ENCODE peak calls at places on chromosomes 7 and 10, in six cellular contexts. One of them, this sample, is unnamed. For H3K4me1, the result is how much of the 10 kb centered on the place peaks cover.

GRCh38 chr10:85492684-85493083 is 873.9 kb downstream of the GRID1 start:
- DNase-seq in HepG2: no peak
- DNase-seq in mammary epithelial cell: no peak
- DNase-seq in fibroblast of lung: no peak
- DNase-seq in PC-3: no peak
- DNase-seq in neural progenitor cell: peak
- DNase-seq in this sample: no peak

GRCh38 chr10:46305430-46305808 is 18.6 kb downstream of the ANTXRL start:
- DNase-seq in neural progenitor cell: no peak
- DNase-seq in PC-3: no peak
- DNase-seq in mammary epithelial cell: no peak
- DNase-seq in HepG2: no peak
- DNase-seq in fibroblast of lung: no peak
- DNase-seq in this sample: no peak

GRCh38 chr7:30922596-30922995 is 10.9 kb downstream of the AQP1 start:
- DNase-seq in HepG2: no peak
- DNase-seq in PC-3: no peak
- DNase-seq in mammary epithelial cell: no peak
- DNase-seq in fibroblast of lung: no peak
- DNase-seq in neural progenitor cell: no peak
- DNase-seq in this sample: no peak

GRCh38 chr10:23345861-23346260 is 1.3 kb upstream of the C10orf67 start:
- DNase-seq in fibroblast of lung: peak
- DNase-seq in neural progenitor cell: no peak
- DNase-seq in PC-3: peak
- DNase-seq in mammary epithelial cell: peak
- DNase-seq in HepG2: peak
- DNase-seq in this sample: no peak

GRCh38 chr7:96321670-96322372 is at the start of gene SLC25A13:
- DNase-seq in mammary epithelial cell: peak
- DNase-seq in PC-3: peak
- DNase-seq in neural progenitor cell: peak
- DNase-seq in HepG2: peak
- DNase-seq in fibroblast of lung: peak
- DNase-seq in this sample: peak

GRCh38 chr10:57692255-57692980 is 575.3 kb downstream of the IPMK start:
- DNase-seq in PC-3: peak
- DNase-seq in mammary epithelial cell: peak
- DNase-seq in HepG2: no peak
- DNase-seq in fibroblast of lung: peak
- DNase-seq in neural progenitor cell: no peak
- DNase-seq in this sample: no peak

GRCh38 chr10:103069453-103070331 is 123.4 kb downstream of the NT5C2 start:
- DNase-seq in fibroblast of lung: peak
- DNase-seq in HepG2: peak
- DNase-seq in PC-3: peak
- DNase-seq in mammary epithelial cell: peak
- DNase-seq in neural progenitor cell: peak
- DNase-seq in this sample: peak

GRCh38 chr10:84706875-84707274 is 378.5 kb downstream of the CCSER2 start:
- DNase-seq in HepG2: no peak
- DNase-seq in neural progenitor cell: no peak
- DNase-seq in mammary epithelial cell: peak
- DNase-seq in PC-3: no peak
- DNase-seq in fibroblast of lung: no peak
- DNase-seq in this sample: no peak

GRCh38 chr7:104816537-104816936 is 197.5 kb upstream of the KMT2E start:
- DNase-seq in PC-3: no peak
- DNase-seq in neural progenitor cell: no peak
- DNase-seq in mammary epithelial cell: no peak
- DNase-seq in fibroblast of lung: no peak
- DNase-seq in HepG2: no peak
- DNase-seq in this sample: no peak

GRCh38 chr7:4763091-4763793 is 12.2 kb upstream of the AP5Z1 start:
- DNase-seq in PC-3: no peak
- DNase-seq in fibroblast of lung: no peak
- DNase-seq in mammary epithelial cell: no peak
- DNase-seq in HepG2: no peak
- DNase-seq in neural progenitor cell: no peak
- DNase-seq in this sample: no peak

GRCh38 chr7:129169171-129169643 is 19.2 kb upstream of the SMO start:
- DNase-seq in PC-3: no peak
- DNase-seq in neural progenitor cell: peak
- DNase-seq in fibroblast of lung: peak
- DNase-seq in mammary epithelial cell: no peak
- DNase-seq in HepG2: no peak
- DNase-seq in this sample: peak

GRCh38 chr10:97503413-97503812 is 4.7 kb downstream of the UBTD1 start:
- DNase-seq in neural progenitor cell: no peak
- DNase-seq in fibroblast of lung: no peak
- DNase-seq in mammary epithelial cell: no peak
- DNase-seq in PC-3: no peak
- DNase-seq in HepG2: no peak
- DNase-seq in this sample: no peak

GRCh38 chr10:12214093-12214492 is 18.1 kb downstream of the CDC123 start:
- DNase-seq in HepG2: no peak
- DNase-seq in fibroblast of lung: no peak
- DNase-seq in PC-3: no peak
- DNase-seq in mammary epithelial cell: no peak
- DNase-seq in neural progenitor cell: no peak
- DNase-seq in this sample: peak

GRCh38 chr10:12212454-12212853 is 16.5 kb downstream of the CDC123 start:
- DNase-seq in PC-3: no peak
- DNase-seq in HepG2: no peak
- DNase-seq in mammary epithelial cell: no peak
- DNase-seq in neural progenitor cell: no peak
- DNase-seq in fibroblast of lung: no peak
- DNase-seq in this sample: no peak

GRCh38 chr10:12214763-12215218 is 18.8 kb downstream of the CDC123 start:
- DNase-seq in mammary epithelial cell: peak
- DNase-seq in fibroblast of lung: peak
- DNase-seq in PC-3: peak
- DNase-seq in neural progenitor cell: peak
- DNase-seq in HepG2: peak
- DNase-seq in this sample: peak
- H3K4me1 ChIP-seq in mammary epithelial cell: under half
- H3K4me1 ChIP-seq in fibroblast of lung: under half
- H3K4me1 ChIP-seq in PC-3: under half
- H3K4me1 ChIP-seq in neural progenitor cell: under half
- H3K4me1 ChIP-seq in HepG2: under half
- H3K4me1 ChIP-seq in this sample: under half

GRCh38 chr7:101913876-101914275 is 96.5 kb downstream of the CUX1 start:
- DNase-seq in PC-3: no peak
- DNase-seq in neural progenitor cell: no peak
- DNase-seq in mammary epithelial cell: no peak
- DNase-seq in fibroblast of lung: peak
- DNase-seq in HepG2: no peak
- DNase-seq in this sample: no peak

GRCh38 chr7:101916876-101917275 is 99.5 kb downstream of the CUX1 start:
- DNase-seq in PC-3: no peak
- DNase-seq in fibroblast of lung: no peak
- DNase-seq in mammary epithelial cell: no peak
- DNase-seq in HepG2: no peak
- DNase-seq in neural progenitor cell: no peak
- DNase-seq in this sample: no peak

GRCh38 chr7:101913247-101913721 is 95.9 kb downstream of the CUX1 start:
- DNase-seq in fibroblast of lung: no peak
- DNase-seq in mammary epithelial cell: no peak
- DNase-seq in neural progenitor cell: no peak
- DNase-seq in PC-3: no peak
- DNase-seq in HepG2: no peak
- DNase-seq in this sample: no peak

GRCh38 chr7:101916041-101916800 is 98.8 kb downstream of the CUX1 start:
- DNase-seq in neural progenitor cell: no peak
- DNase-seq in PC-3: no peak
- DNase-seq in mammary epithelial cell: no peak
- DNase-seq in fibroblast of lung: no peak
- DNase-seq in HepG2: no peak
- DNase-seq in this sample: no peak

GRCh38 chr7:101915000-101915399 is 97.6 kb downstream of the CUX1 start:
- DNase-seq in PC-3: no peak
- DNase-seq in HepG2: no peak
- DNase-seq in fibroblast of lung: no peak
- DNase-seq in mammary epithelial cell: no peak
- DNase-seq in neural progenitor cell: no peak
- DNase-seq in this sample: no peak
- H2AFZ ChIP-seq in PC-3: no peak
- H2AFZ ChIP-seq in HepG2: no peak
- H2AFZ ChIP-seq in fibroblast of lung: no peak
- H2AFZ ChIP-seq in mammary epithelial cell: no peak
- H2AFZ ChIP-seq in neural progenitor cell: no peak
- H2AFZ ChIP-seq in this sample: no peak

GRCh38 chr10:100658269-100658668 is 87.1 kb upstream of the PAX2 start:
- DNase-seq in HepG2: no peak
- DNase-seq in neural progenitor cell: no peak
- DNase-seq in PC-3: no peak
- DNase-seq in fibroblast of lung: no peak
- DNase-seq in mammary epithelial cell: no peak
- DNase-seq in this sample: no peak

GRCh38 chr10:100654835-100655759 is 90.3 kb upstream of the PAX2 start:
- DNase-seq in PC-3: no peak
- DNase-seq in fibroblast of lung: no peak
- DNase-seq in neural progenitor cell: peak
- DNase-seq in HepG2: no peak
- DNase-seq in mammary epithelial cell: no peak
- DNase-seq in this sample: no peak

GRCh38 chr10:100653957-100654834 is 91.2 kb upstream of the PAX2 start:
- DNase-seq in fibroblast of lung: peak
- DNase-seq in PC-3: no peak
- DNase-seq in HepG2: no peak
- DNase-seq in neural progenitor cell: peak
- DNase-seq in mammary epithelial cell: no peak
- DNase-seq in this sample: no peak

GRCh38 chr10:100656479-100656878 is 88.9 kb upstream of the PAX2 start:
- DNase-seq in HepG2: no peak
- DNase-seq in neural progenitor cell: peak
- DNase-seq in fibroblast of lung: peak
- DNase-seq in PC-3: no peak
- DNase-seq in mammary epithelial cell: peak
- DNase-seq in this sample: no peak

DNA sequence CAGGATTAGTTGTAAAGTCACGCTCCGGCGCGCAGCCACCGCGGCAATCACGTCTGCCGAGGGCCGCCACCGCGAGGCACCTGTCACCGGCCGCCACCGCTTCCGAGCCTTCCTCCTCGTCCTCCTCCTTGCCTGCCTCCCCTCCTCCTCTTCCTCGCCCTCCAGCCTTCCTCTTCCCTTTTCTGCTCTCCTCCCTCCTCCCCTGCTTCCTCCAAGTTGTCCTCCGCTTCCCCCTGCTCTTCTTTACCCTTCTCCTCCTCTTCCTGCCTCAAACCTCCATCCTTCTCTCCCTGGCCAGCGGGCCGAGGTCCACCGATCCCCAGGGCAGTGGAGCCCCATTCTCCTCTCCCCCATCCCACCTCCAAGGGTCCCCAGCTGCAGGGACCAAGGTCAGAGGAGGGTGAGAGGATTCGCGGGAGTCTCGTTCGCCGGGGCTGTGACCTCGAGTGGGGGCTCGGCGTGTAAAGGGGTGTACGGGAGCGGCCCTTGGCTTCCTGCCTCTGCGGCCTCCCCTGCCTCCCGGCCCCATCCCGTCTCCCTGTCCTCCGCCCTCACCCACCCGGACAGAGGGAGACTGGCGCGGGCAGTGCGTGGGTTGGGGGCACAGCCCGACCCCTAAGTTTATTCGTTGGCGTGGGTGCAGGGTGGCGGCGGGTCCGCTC is 89.5 kb upstream of the PAX2 start:
- DNase-seq in HepG2: no peak
- DNase-seq in neural progenitor cell: peak
- DNase-seq in mammary epithelial cell: no peak
- DNase-seq in PC-3: no peak
- DNase-seq in fibroblast of lung: no peak
- DNase-seq in this sample: no peak
- TF ChIP-seq EZH2 in HepG2: peak
- TF ChIP-seq EZH2 in neural progenitor cell: peak
- TF ChIP-seq EZH2 in mammary epithelial cell: peak
- TF ChIP-seq EZH2 in PC-3: peak
- TF ChIP-seq EZH2 in fibroblast of lung: peak
- TF ChIP-seq EZH2 in this sample: peak

GRCh38 chr7:29281782-29282541 is 87.4 kb downstream of the CHN2 start:
- DNase-seq in HepG2: peak
- DNase-seq in fibroblast of lung: peak
- DNase-seq in PC-3: no peak
- DNase-seq in mammary epithelial cell: peak
- DNase-seq in neural progenitor cell: no peak
- DNase-seq in this sample: no peak
- H3K4me1 ChIP-seq in HepG2: half or more
- H3K4me1 ChIP-seq in fibroblast of lung: under half
- H3K4me1 ChIP-seq in PC-3: under half
- H3K4me1 ChIP-seq in mammary epithelial cell: under half
- H3K4me1 ChIP-seq in neural progenitor cell: under half
- H3K4me1 ChIP-seq in this sample: under half

DNA sequence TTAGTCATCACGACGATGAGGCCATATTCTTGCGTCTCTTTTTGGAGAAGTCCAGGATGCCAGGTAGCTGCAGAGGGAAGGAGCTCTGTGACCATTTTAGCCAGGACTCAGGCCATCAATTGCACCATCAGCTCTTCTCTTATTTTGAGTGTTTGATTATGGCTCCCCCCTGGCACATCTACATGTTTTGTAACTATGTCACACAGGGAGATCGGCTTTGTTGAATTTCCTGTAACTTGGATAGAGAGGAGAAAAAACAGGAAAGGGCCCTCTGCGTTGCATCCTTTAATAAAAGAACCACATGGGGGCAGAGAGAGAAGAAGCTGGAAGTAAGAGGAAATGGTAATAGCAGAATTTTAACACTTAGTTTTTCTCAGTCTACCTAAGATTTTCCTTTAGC is 414.1 kb downstream of the LRMDA start:
- DNase-seq in HepG2: no peak
- DNase-seq in mammary epithelial cell: no peak
- DNase-seq in fibroblast of lung: peak
- DNase-seq in PC-3: no peak
- DNase-seq in neural progenitor cell: no peak
- DNase-seq in this sample: peak
- H2AFZ ChIP-seq in HepG2: no peak
- H2AFZ ChIP-seq in mammary epithelial cell: no peak
- H2AFZ ChIP-seq in fibroblast of lung: no peak
- H2AFZ ChIP-seq in PC-3: no peak
- H2AFZ ChIP-seq in neural progenitor cell: peak
- H2AFZ ChIP-seq in this sample: peak

This sample was measured in endothelial cell of umbilical vein.